ENCODE peak calls at places on chromosomes 6 and 20, in eight cellular contexts. Q, K, U, Y, C, I, S and Z are unnamed samples.
A peak's percentile ranks its signal among the peaks of the same experiment; 100 is the strongest.

GRCh38 chr20:50221501-50222323 is 31.1 kb downstream of the CEBPB start:
- DNase-seq in Q (no peak), K (no peak), U (peak; percentile 25), Y (no peak), C (no peak), I (no peak), S (no peak), Z (peak; percentile 73)

GRCh38 chr6:148177589-148178233 is 164.9 kb upstream of the SASH1 start:
- DNase-seq in Q (peak; percentile 87), K (peak; percentile 81), U (peak; percentile 58), Y (no peak), C (no peak), I (peak; percentile 34), S (no peak), Z (peak; percentile 58)

GRCh38 chr6:38248500-38249234 is 391.1 kb downstream of the BTBD9 start:
- DNase-seq in Q (no peak), K (no peak), U (no peak), Y (no peak), C (no peak), I (no peak), S (no peak), Z (no peak)

GRCh38 chr6:28587011-28587745 is 61.5 kb downstream of the GPX5 start:
- DNase-seq in Q (peak; percentile 91), K (no peak), U (peak; percentile 48), Y (peak; percentile 33), C (peak; percentile 43), I (peak; percentile 52), S (peak; percentile 94), Z (no peak)

GRCh38 chr20:13791562-13792459 is 7.0 kb downstream of the NDUFAF5 start:
- DNase-seq in Q (no peak), K (no peak), U (no peak), Y (no peak), C (no peak), I (no peak), S (no peak), Z (no peak)

GRCh38 chr6:11975353-11975977 is 36.6 kb upstream of the HIVEP1 start:
- DNase-seq in Q (no peak), K (peak; percentile 66), U (no peak), Y (no peak), C (no peak), I (no peak), S (no peak), Z (no peak)

GRCh38 chr20:48142258-48142657 is 357.0 kb upstream of the SULF2 start:
- DNase-seq in Q (no peak), K (no peak), U (no peak), Y (no peak), C (no peak), I (no peak), S (peak; percentile 71), Z (no peak)

GRCh38 chr6:138594042-138594636 is 94.8 kb upstream of the NHSL1 start:
- DNase-seq in Q (peak; percentile 47), K (no peak), U (no peak), Y (no peak), C (no peak), I (no peak), S (peak; percentile 74), Z (no peak)

GRCh38 chr6:42133926-42134325 is 8.5 kb downstream of the C6orf132 start:
- DNase-seq in Q (no peak), K (no peak), U (no peak), Y (no peak), C (no peak), I (no peak), S (no peak), Z (no peak)

GRCh38 chr6:117206951-117207687 is 58.2 kb upstream of the VGLL2 start:
- DNase-seq in Q (peak; percentile 51), K (no peak), U (peak; percentile 5), Y (no peak), C (no peak), I (no peak), S (no peak), Z (no peak)

GRCh38 chr6:106908386-106908840 is 66.1 kb downstream of the CD24 start:
- DNase-seq in Q (no peak), K (no peak), U (no peak), Y (no peak), C (no peak), I (no peak), S (no peak), Z (no peak)

GRCh38 chr6:12403201-12403826 is 113.2 kb downstream of the EDN1 start:
- DNase-seq in Q (no peak), K (no peak), U (no peak), Y (no peak), C (no peak), I (no peak), S (no peak), Z (peak; percentile 70)

GRCh38 chr6:20688710-20689500 is 154.6 kb downstream of the CDKAL1 start:
- DNase-seq in Q (no peak), K (no peak), U (no peak), Y (no peak), C (peak; percentile 73), I (no peak), S (peak; percentile 90), Z (no peak)

GRCh38 chr6:130849501-130850039 is 22.4 kb downstream of the SMLR1 start:
- DNase-seq in Q (no peak), K (no peak), U (no peak), Y (no peak), C (no peak), I (no peak), S (no peak), Z (no peak)

GRCh38 chr20:8228315-8228714 is 96.2 kb downstream of the PLCB1 start:
- DNase-seq in Q (no peak), K (no peak), U (no peak), Y (no peak), C (no peak), I (no peak), S (no peak), Z (no peak)

GRCh38 chr6:143896096-143896880 is 32.0 kb downstream of the ZC2HC1B start:
- DNase-seq in Q (no peak), K (no peak), U (no peak), Y (no peak), C (no peak), I (no peak), S (peak; percentile 24), Z (no peak)

GRCh38 chr6:125985967-125986294 is 409 bp upstream of the TRMT11 start:
- DNase-seq in Q (no peak), K (no peak), U (no peak), Y (no peak), C (no peak), I (no peak), S (no peak), Z (peak; percentile 18)

GRCh38 chr6:16783485-16783884 is 22.2 kb upstream of the ATXN1 start:
- DNase-seq in Q (no peak), K (no peak), U (no peak), Y (no peak), C (no peak), I (no peak), S (no peak), Z (no peak)

GRCh38 chr20:63664861-63665594 is 6.9 kb downstream of the RTEL1 start:
- DNase-seq in Q (peak; percentile 64), K (no peak), U (peak; percentile 64), Y (no peak), C (no peak), I (no peak), S (no peak), Z (no peak)

GRCh38 chr6:104958720-104959452 is 2.0 kb downstream of the LIN28B start:
- DNase-seq in Q (peak; percentile 56), K (no peak), U (no peak), Y (no peak), C (no peak), I (no peak), S (no peak), Z (no peak)